ENCODE peak calls at places on chromosomes 11 and 22, in ten cellular contexts. A, U, O, C, D, H, Y, P, X and Q are unnamed samples.

GRCh38 chr11:31233425-31233824 is 136.1 kb downstream of the DCDC1 start:
- DNase-seq in D (no peak), X (no peak), Y (peak), H (no peak), O (no peak), U (no peak), A (no peak), P (no peak), C (no peak), Q (no peak)

GRCh38 chr11:76962583-76963416 is 71.4 kb upstream of the B3GNT6 start:
- DNase-seq in P (no peak), A (no peak), O (no peak), U (no peak), C (no peak), X (no peak), D (no peak), H (no peak), Y (no peak), Q (no peak)

GRCh38 chr22:22820626-22821025 is 67.0 kb upstream of the IGLL5 start:
- DNase-seq in X (no peak), P (no peak), O (no peak), C (no peak), U (no peak), D (no peak), Y (no peak), A (no peak), H (no peak), Q (no peak)

GRCh38 chr22:36369922-36370781 is 17.6 kb downstream of the MYH9 start:
- DNase-seq in U (no peak), A (peak), Y (peak), P (peak), X (no peak), H (no peak), C (no peak), O (no peak), D (peak), Q (peak)

GRCh38 chr11:61955031-61955415 is 4.9 kb downstream of the BEST1 start:
- DNase-seq in C (peak), A (peak), O (no peak), H (peak), Y (peak), D (no peak), P (peak), X (peak), U (peak), Q (no peak)

GRCh38 chr11:104390696-104391095 is 226.7 kb upstream of the PDGFD start:
- DNase-seq in U (no peak), H (no peak), P (no peak), X (no peak), A (no peak), O (no peak), C (no peak), D (no peak), Y (no peak), Q (no peak)

GRCh38 chr11:66002648-66003225 is 434 bp downstream of the BANF1 start:
- DNase-seq in A (peak), H (peak), Y (peak), X (no peak), C (no peak), P (peak), D (peak), O (no peak), U (peak), Q (no peak)

GRCh38 chr11:107998761-107999160 is 9.9 kb upstream of the CUL5 start:
- DNase-seq in U (no peak), O (no peak), P (no peak), A (no peak), D (no peak), C (no peak), X (no peak), H (no peak), Y (no peak), Q (no peak)

GRCh38 chr22:37802310-37803194 is 5.2 kb upstream of the GCAT start:
- DNase-seq in Y (peak), H (no peak), D (peak), X (peak), U (peak), C (no peak), P (peak), O (peak), A (no peak), Q (peak)

GRCh38 chr11:44563716-44564115 is 1.7 kb upstream of the CD82 start:
- DNase-seq in Y (no peak), C (no peak), U (no peak), P (no peak), D (no peak), X (no peak), H (no peak), A (no peak), O (no peak), Q (no peak)

GRCh38 chr11:20089796-20090653 is 70.2 kb downstream of the DBX1 start:
- DNase-seq in C (no peak), P (no peak), Y (peak), O (no peak), A (no peak), H (no peak), X (peak), U (no peak), D (peak), Q (peak)

GRCh38 chr22:27986459-27986858 is 67.4 kb upstream of the PITPNB start:
- DNase-seq in D (no peak), U (no peak), A (no peak), H (no peak), C (no peak), X (no peak), Y (no peak), P (no peak), O (no peak), Q (no peak)